ENCODE peak calls at places on chromosome 3, in nine cellular contexts. One of them, this sample, is unnamed.
A peak's percentile ranks its signal among the peaks of the same experiment; 100 is the strongest.

GRCh38 chr3:50610992-50611463 is 546 bp downstream of the CISH start:
- DNase-seq in HCT116: no peak
- DNase-seq in uterus: no peak
- DNase-seq in left lung: no peak
- DNase-seq in GM23248: no peak
- DNase-seq in heart left ventricle: no peak
- DNase-seq in transverse colon: no peak
- DNase-seq in esophagus muscularis mucosa: no peak
- DNase-seq in right lobe of liver: no peak
- DNase-seq in this sample: peak; percentile 19

GRCh38 chr3:184234224-184234623 is 4.8 kb downstream of the VWA5B2 start:
- DNase-seq in esophagus muscularis mucosa: no peak
- DNase-seq in heart left ventricle: peak; percentile 65
- DNase-seq in uterus: peak; percentile 40
- DNase-seq in GM23248: peak; percentile 88
- DNase-seq in transverse colon: no peak
- DNase-seq in HCT116: peak; percentile 85
- DNase-seq in right lobe of liver: no peak
- DNase-seq in left lung: peak; percentile 85
- DNase-seq in this sample: no peak

GRCh38 chr3:105366302-105367062 is at the start of gene ALCAM:
- DNase-seq in HCT116: peak; percentile 97
- DNase-seq in transverse colon: peak; percentile 93
- DNase-seq in left lung: peak; percentile 99
- DNase-seq in esophagus muscularis mucosa: peak; percentile 97
- DNase-seq in GM23248: peak; percentile 100
- DNase-seq in heart left ventricle: peak; percentile 94
- DNase-seq in right lobe of liver: peak; percentile 98
- DNase-seq in uterus: peak; percentile 83
- DNase-seq in this sample: peak; percentile 89

GRCh38 chr3:108940166-108940565 is 13.5 kb downstream of the GUCA1C start:
- DNase-seq in transverse colon: no peak
- DNase-seq in GM23248: no peak
- DNase-seq in HCT116: no peak
- DNase-seq in heart left ventricle: no peak
- DNase-seq in uterus: no peak
- DNase-seq in left lung: no peak
- DNase-seq in esophagus muscularis mucosa: no peak
- DNase-seq in right lobe of liver: no peak
- DNase-seq in this sample: no peak

GRCh38 chr3:183151716-183152385 is 10.7 kb downstream of the LAMP3 start:
- DNase-seq in GM23248: no peak
- DNase-seq in left lung: no peak
- DNase-seq in right lobe of liver: no peak
- DNase-seq in HCT116: no peak
- DNase-seq in esophagus muscularis mucosa: no peak
- DNase-seq in heart left ventricle: no peak
- DNase-seq in uterus: no peak
- DNase-seq in transverse colon: no peak
- DNase-seq in this sample: no peak

GRCh38 chr3:14780927-14781507 is 37.7 kb upstream of the FGD5 start:
- DNase-seq in transverse colon: peak; percentile 62
- DNase-seq in esophagus muscularis mucosa: no peak
- DNase-seq in HCT116: peak; percentile 74
- DNase-seq in right lobe of liver: peak; percentile 83
- DNase-seq in uterus: peak; percentile 40
- DNase-seq in GM23248: peak; percentile 71
- DNase-seq in heart left ventricle: peak; percentile 54
- DNase-seq in left lung: peak; percentile 81
- DNase-seq in this sample: peak; percentile 64

GRCh38 chr3:43559961-43560360 is 61.9 kb downstream of the ANO10 start:
- DNase-seq in esophagus muscularis mucosa: no peak
- DNase-seq in transverse colon: no peak
- DNase-seq in GM23248: no peak
- DNase-seq in HCT116: no peak
- DNase-seq in uterus: no peak
- DNase-seq in heart left ventricle: no peak
- DNase-seq in left lung: no peak
- DNase-seq in right lobe of liver: no peak
- DNase-seq in this sample: no peak

GRCh38 chr3:195240171-195240701 is 30.7 kb downstream of the XXYLT1 start:
- DNase-seq in heart left ventricle: peak; percentile 62
- DNase-seq in right lobe of liver: no peak
- DNase-seq in HCT116: no peak
- DNase-seq in GM23248: no peak
- DNase-seq in transverse colon: no peak
- DNase-seq in left lung: peak; percentile 58
- DNase-seq in esophagus muscularis mucosa: peak; percentile 80
- DNase-seq in uterus: peak; percentile 61
- DNase-seq in this sample: peak; percentile 53

GRCh38 chr3:132840201-132840700 is 118.0 kb upstream of the NPHP3 start:
- DNase-seq in heart left ventricle: no peak
- DNase-seq in esophagus muscularis mucosa: no peak
- DNase-seq in transverse colon: no peak
- DNase-seq in GM23248: no peak
- DNase-seq in uterus: no peak
- DNase-seq in HCT116: no peak
- DNase-seq in right lobe of liver: no peak
- DNase-seq in left lung: no peak
- DNase-seq in this sample: no peak

GRCh38 chr3:66344846-66345578 is 124.2 kb downstream of the SLC25A26 start:
- DNase-seq in GM23248: peak; percentile 39
- DNase-seq in right lobe of liver: no peak
- DNase-seq in transverse colon: no peak
- DNase-seq in left lung: no peak
- DNase-seq in uterus: no peak
- DNase-seq in HCT116: no peak
- DNase-seq in heart left ventricle: no peak
- DNase-seq in esophagus muscularis mucosa: no peak
- DNase-seq in this sample: no peak

GRCh38 chr3:31043184-31043819 is 148.8 kb upstream of the GADL1 start:
- DNase-seq in HCT116: no peak
- DNase-seq in heart left ventricle: no peak
- DNase-seq in esophagus muscularis mucosa: no peak
- DNase-seq in left lung: no peak
- DNase-seq in uterus: no peak
- DNase-seq in transverse colon: no peak
- DNase-seq in GM23248: peak; percentile 56
- DNase-seq in right lobe of liver: no peak
- DNase-seq in this sample: no peak

GRCh38 chr3:38554127-38554827 is 58.1 kb downstream of the EXOG start:
- DNase-seq in left lung: no peak
- DNase-seq in heart left ventricle: no peak
- DNase-seq in right lobe of liver: no peak
- DNase-seq in transverse colon: no peak
- DNase-seq in esophagus muscularis mucosa: no peak
- DNase-seq in uterus: no peak
- DNase-seq in GM23248: no peak
- DNase-seq in HCT116: no peak
- DNase-seq in this sample: no peak

GRCh38 chr3:168977696-168978374 is 685.7 kb downstream of the MECOM start:
- DNase-seq in GM23248: peak; percentile 59
- DNase-seq in HCT116: no peak
- DNase-seq in transverse colon: no peak
- DNase-seq in esophagus muscularis mucosa: no peak
- DNase-seq in heart left ventricle: no peak
- DNase-seq in left lung: no peak
- DNase-seq in right lobe of liver: no peak
- DNase-seq in uterus: no peak
- DNase-seq in this sample: no peak

GRCh38 chr3:183317271-183317670 is 64.2 kb downstream of the B3GNT5 start:
- DNase-seq in right lobe of liver: no peak
- DNase-seq in left lung: no peak
- DNase-seq in transverse colon: no peak
- DNase-seq in GM23248: no peak
- DNase-seq in heart left ventricle: no peak
- DNase-seq in HCT116: no peak
- DNase-seq in uterus: no peak
- DNase-seq in esophagus muscularis mucosa: no peak
- DNase-seq in this sample: no peak

GRCh38 chr3:151770941-151771340 is 37.2 kb downstream of the AADACL2 start:
- DNase-seq in HCT116: no peak
- DNase-seq in right lobe of liver: peak; percentile 82
- DNase-seq in GM23248: peak; percentile 76
- DNase-seq in transverse colon: peak; percentile 40
- DNase-seq in uterus: peak; percentile 20
- DNase-seq in esophagus muscularis mucosa: no peak
- DNase-seq in left lung: peak; percentile 79
- DNase-seq in heart left ventricle: peak; percentile 66
- DNase-seq in this sample: peak; percentile 73

GRCh38 chr3:79019137-79019923 is 748.5 kb downstream of the ROBO1 start:
- DNase-seq in esophagus muscularis mucosa: no peak
- DNase-seq in uterus: peak; percentile 80
- DNase-seq in transverse colon: peak; percentile 54
- DNase-seq in HCT116: no peak
- DNase-seq in heart left ventricle: peak; percentile 78
- DNase-seq in GM23248: peak; percentile 96
- DNase-seq in left lung: peak; percentile 76
- DNase-seq in right lobe of liver: peak; percentile 65
- DNase-seq in this sample: peak; percentile 77

GRCh38 chr3:139301183-139301582 is 42.6 kb upstream of the MRPS22 start:
- DNase-seq in HCT116: no peak
- DNase-seq in esophagus muscularis mucosa: no peak
- DNase-seq in right lobe of liver: no peak
- DNase-seq in heart left ventricle: no peak
- DNase-seq in GM23248: peak; percentile 57
- DNase-seq in left lung: no peak
- DNase-seq in transverse colon: no peak
- DNase-seq in uterus: no peak
- DNase-seq in this sample: no peak

GRCh38 chr3:175422744-175423143 is 563.6 kb downstream of the NAALADL2 start:
- DNase-seq in left lung: no peak
- DNase-seq in GM23248: no peak
- DNase-seq in uterus: no peak
- DNase-seq in right lobe of liver: no peak
- DNase-seq in heart left ventricle: no peak
- DNase-seq in esophagus muscularis mucosa: no peak
- DNase-seq in HCT116: no peak
- DNase-seq in transverse colon: no peak
- DNase-seq in this sample: no peak

GRCh38 chr3:188687389-188687788 is 484.4 kb upstream of the TPRG1 start:
- DNase-seq in transverse colon: no peak
- DNase-seq in heart left ventricle: no peak
- DNase-seq in GM23248: peak; percentile 85
- DNase-seq in uterus: no peak
- DNase-seq in esophagus muscularis mucosa: no peak
- DNase-seq in right lobe of liver: no peak
- DNase-seq in HCT116: no peak
- DNase-seq in left lung: no peak
- DNase-seq in this sample: no peak

GRCh38 chr3:129005526-129006303 is 4.6 kb downstream of the EFCC1 start:
- DNase-seq in GM23248: peak; percentile 25
- DNase-seq in right lobe of liver: no peak
- DNase-seq in heart left ventricle: peak; percentile 69
- DNase-seq in transverse colon: peak; percentile 48
- DNase-seq in left lung: no peak
- DNase-seq in esophagus muscularis mucosa: no peak
- DNase-seq in uterus: no peak
- DNase-seq in HCT116: no peak
- DNase-seq in this sample: peak; percentile 62

DNA sequence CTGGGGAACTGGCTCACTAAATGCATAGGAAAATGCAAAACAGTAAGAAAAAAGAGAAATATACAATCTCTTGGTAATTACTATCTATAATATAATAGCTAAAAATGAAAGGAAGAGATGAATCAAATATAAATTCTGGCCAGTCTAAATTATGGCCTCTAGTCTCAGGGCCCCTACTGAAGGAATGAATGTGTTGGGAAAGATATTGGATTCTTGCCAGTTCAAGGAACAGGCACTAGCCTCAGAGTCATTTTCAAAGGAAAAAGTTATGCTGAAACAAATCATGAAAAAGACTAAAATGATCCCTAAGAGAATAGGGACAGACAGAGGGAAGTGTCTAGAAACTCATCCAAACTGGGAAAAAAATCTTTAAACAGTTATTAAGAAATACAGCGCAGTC is 62.4 kb downstream of the C3orf80 start:
- DNase-seq in uterus: no peak
- DNase-seq in GM23248: peak; percentile 13
- DNase-seq in HCT116: no peak
- DNase-seq in left lung: no peak
- DNase-seq in right lobe of liver: no peak
- DNase-seq in heart left ventricle: no peak
- DNase-seq in transverse colon: no peak
- DNase-seq in esophagus muscularis mucosa: no peak
- DNase-seq in this sample: no peak
- H3K4me1 ChIP-seq in uterus: no peaks in the 10 kb centered on the region
- H3K4me1 ChIP-seq in GM23248: no peaks in the 10 kb centered on the region
- H3K4me1 ChIP-seq in HCT116: no peaks in the 10 kb centered on the region
- H3K4me1 ChIP-seq in left lung: no peaks in the 10 kb centered on the region
- H3K4me1 ChIP-seq in right lobe of liver: no peaks in the 10 kb centered on the region
- H3K4me1 ChIP-seq in heart left ventricle: no peaks in the 10 kb centered on the region
- H3K4me1 ChIP-seq in transverse colon: peaks cover 4% of the 10 kb centered on the region
- H3K4me1 ChIP-seq in esophagus muscularis mucosa: no peaks in the 10 kb centered on the region
- H3K4me1 ChIP-seq in this sample: no peaks in the 10 kb centered on the region

GRCh38 chr3:156148946-156149348 is 28.6 kb downstream of the KCNAB1 start:
- DNase-seq in GM23248: no peak
- DNase-seq in right lobe of liver: no peak
- DNase-seq in transverse colon: no peak
- DNase-seq in uterus: peak; percentile 24
- DNase-seq in esophagus muscularis mucosa: peak; percentile 89
- DNase-seq in HCT116: no peak
- DNase-seq in left lung: no peak
- DNase-seq in heart left ventricle: peak; percentile 37
- DNase-seq in this sample: no peak
- H3K4me3 ChIP-seq in GM23248: no peak overlapping the region
- H3K4me3 ChIP-seq in right lobe of liver: no peak overlapping the region
- H3K4me3 ChIP-seq in transverse colon: no peak overlapping the region
- H3K4me3 ChIP-seq in uterus: no peak overlapping the region
- H3K4me3 ChIP-seq in esophagus muscularis mucosa: no peak overlapping the region
- H3K4me3 ChIP-seq in HCT116: no peak overlapping the region
- H3K4me3 ChIP-seq in left lung: no peak overlapping the region
- H3K4me3 ChIP-seq in heart left ventricle: no peak overlapping the region
- H3K4me3 ChIP-seq in this sample: peak overlapping the region; percentile 2

DNA sequence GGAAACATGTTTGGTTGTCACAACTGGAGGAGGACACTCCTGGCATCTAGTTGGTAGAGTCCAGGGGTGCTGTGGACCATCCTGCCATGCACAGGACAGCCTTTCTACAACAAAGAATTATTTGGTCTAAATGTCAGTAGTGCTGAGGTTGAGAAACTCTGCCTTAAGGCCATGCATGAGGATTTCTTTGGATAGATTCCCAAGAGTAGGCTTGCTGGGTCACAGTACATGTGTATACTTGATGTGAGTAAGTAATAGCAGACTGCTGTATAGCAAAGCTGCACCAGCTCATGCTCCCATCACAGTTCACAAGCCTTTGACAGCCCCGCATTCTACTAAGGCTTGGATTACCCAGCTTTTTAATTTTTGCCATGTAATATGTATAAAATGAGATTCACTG is 151.3 kb downstream of the MFSD1 start:
- DNase-seq in GM23248: peak; percentile 28
- DNase-seq in heart left ventricle: no peak
- DNase-seq in HCT116: no peak
- DNase-seq in left lung: no peak
- DNase-seq in right lobe of liver: no peak
- DNase-seq in uterus: no peak
- DNase-seq in transverse colon: no peak
- DNase-seq in esophagus muscularis mucosa: no peak
- DNase-seq in this sample: no peak
- H3K4me1 ChIP-seq in GM23248: no peaks in the 10 kb centered on the region
- H3K4me1 ChIP-seq in heart left ventricle: no peaks in the 10 kb centered on the region
- H3K4me1 ChIP-seq in HCT116: no peaks in the 10 kb centered on the region
- H3K4me1 ChIP-seq in left lung: no peaks in the 10 kb centered on the region
- H3K4me1 ChIP-seq in right lobe of liver: no peaks in the 10 kb centered on the region
- H3K4me1 ChIP-seq in uterus: no peaks in the 10 kb centered on the region
- H3K4me1 ChIP-seq in transverse colon: no peaks in the 10 kb centered on the region
- H3K4me1 ChIP-seq in esophagus muscularis mucosa: no peaks in the 10 kb centered on the region
- H3K4me1 ChIP-seq in this sample: no peaks in the 10 kb centered on the region

GRCh38 chr3:52026016-52026415 is 30.3 kb upstream of the RPL29 start:
- DNase-seq in heart left ventricle: peak; percentile 57
- DNase-seq in left lung: no peak
- DNase-seq in transverse colon: no peak
- DNase-seq in HCT116: no peak
- DNase-seq in esophagus muscularis mucosa: no peak
- DNase-seq in right lobe of liver: no peak
- DNase-seq in GM23248: no peak
- DNase-seq in uterus: no peak
- DNase-seq in this sample: no peak
- H3K4me3 ChIP-seq in heart left ventricle: no peak overlapping the region
- H3K4me3 ChIP-seq in left lung: no peak overlapping the region
- H3K4me3 ChIP-seq in transverse colon: no peak overlapping the region
- H3K4me3 ChIP-seq in HCT116: no peak overlapping the region
- H3K4me3 ChIP-seq in esophagus muscularis mucosa: no peak overlapping the region
- H3K4me3 ChIP-seq in right lobe of liver: no peak overlapping the region
- H3K4me3 ChIP-seq in GM23248: no peak overlapping the region
- H3K4me3 ChIP-seq in uterus: no peak overlapping the region
- H3K4me3 ChIP-seq in this sample: peak overlapping the region; percentile 65